ENCODE peak calls at places on chromosomes 12 and 14, in nine cellular contexts. S is GM23338, W is SK-N-SH, T is suprapubic skin, F is transverse colon, N is sigmoid colon, Z is K562, C is HCT116, U is stomach. Q is an unnamed sample.

GRCh38 chr12:7667025-7667575 is 1.4 kb upstream of the APOBEC1 start:
- DNase-seq in S (peak), W (no peak), T (no peak), F (no peak), N (no peak), Z (no peak), C (peak), U (no peak), Q (no peak)

GRCh38 chr14:101230161-101230850 is 326.8 kb upstream of the RTL1 start:
- DNase-seq in S (peak), W (peak), T (peak), F (no peak), N (no peak), Z (peak), C (no peak), U (no peak), Q (no peak)

GRCh38 chr12:76346798-76347420 is 1.3 kb downstream of the BBS10 start:
- DNase-seq in S (no peak), W (peak), T (no peak), F (no peak), N (no peak), Z (peak), C (no peak), U (no peak), Q (no peak)

GRCh38 chr14:51929920-51930682 is 59.2 kb upstream of the RTRAF start:
- DNase-seq in S (no peak), W (no peak), T (no peak), F (no peak), N (no peak), Z (no peak), C (no peak), U (no peak), Q (no peak)

GRCh38 chr12:107655281-107656065 is 30.1 kb upstream of the PWP1 start:
- DNase-seq in S (no peak), W (peak), T (no peak), F (peak), N (no peak), Z (no peak), C (no peak), U (no peak), Q (no peak)

GRCh38 chr12:19484738-19485137 is 45.4 kb downstream of the AEBP2 start:
- DNase-seq in S (no peak), W (no peak), T (no peak), F (no peak), N (no peak), Z (no peak), C (no peak), U (no peak), Q (no peak)

GRCh38 chr14:36721877-36722276 is 60.2 kb downstream of the PAX9 start:
- DNase-seq in S (no peak), W (no peak), T (no peak), F (no peak), N (no peak), Z (no peak), C (no peak), U (no peak), Q (no peak)

GRCh38 chr12:6336859-6337744 is 4.8 kb downstream of the TNFRSF1A start:
- DNase-seq in S (no peak), W (no peak), T (no peak), F (peak), N (no peak), Z (peak), C (no peak), U (no peak), Q (peak)

GRCh38 chr14:100083706-100084105 is 18.5 kb downstream of the EVL start:
- DNase-seq in S (no peak), W (no peak), T (no peak), F (no peak), N (no peak), Z (no peak), C (no peak), U (no peak), Q (no peak)

GRCh38 chr12:106917503-106917902 is 38.2 kb upstream of the TMEM263 start:
- DNase-seq in S (no peak), W (no peak), T (no peak), F (no peak), N (no peak), Z (no peak), C (no peak), U (no peak), Q (no peak)

GRCh38 chr12:121796855-121797751 is 3.6 kb upstream of the RHOF start:
- DNase-seq in S (peak), W (peak), T (peak), F (peak), N (peak), Z (peak), C (peak), U (peak), Q (peak)

GRCh38 chr14:77097006-77097688 is 911 bp upstream of the CIPC start:
- DNase-seq in S (no peak), W (no peak), T (no peak), F (no peak), N (no peak), Z (no peak), C (no peak), U (no peak), Q (no peak)

GRCh38 chr12:97995085-97995484 is 520.3 kb upstream of the TMPO start:
- DNase-seq in S (no peak), W (no peak), T (no peak), F (no peak), N (no peak), Z (no peak), C (no peak), U (no peak), Q (no peak)

GRCh38 chr12:2826721-2827515 is 7.9 kb downstream of the NRIP2 start:
- DNase-seq in S (no peak), W (no peak), T (no peak), F (no peak), N (no peak), Z (no peak), C (no peak), U (no peak), Q (no peak)

GRCh38 chr12:130013771-130014484 is 110.1 kb upstream of the TMEM132D start:
- DNase-seq in S (peak), W (peak), T (no peak), F (peak), N (no peak), Z (peak), C (no peak), U (peak), Q (no peak)

GRCh38 chr14:23085458-23085857 is 9.5 kb downstream of the ACIN1 start:
- DNase-seq in S (no peak), W (no peak), T (no peak), F (no peak), N (no peak), Z (no peak), C (no peak), U (no peak), Q (no peak)

GRCh38 chr14:94517641-94518257 is 8.5 kb upstream of the SERPINA12 start:
- DNase-seq in S (peak), W (no peak), T (no peak), F (no peak), N (no peak), Z (no peak), C (no peak), U (no peak), Q (peak)

GRCh38 chr14:44803239-44803905 is 158.4 kb downstream of the KLHL28 start:
- DNase-seq in S (peak), W (peak), T (no peak), F (no peak), N (no peak), Z (peak), C (peak), U (no peak), Q (no peak)

GRCh38 chr12:6891637-6892036 is 13.0 kb upstream of the LRRC23 start:
- DNase-seq in S (no peak), W (no peak), T (no peak), F (no peak), N (no peak), Z (no peak), C (no peak), U (no peak), Q (no peak)

GRCh38 chr12:81596558-81596957 is 162.6 kb downstream of the PPFIA2 start:
- DNase-seq in S (no peak), W (no peak), T (no peak), F (no peak), N (no peak), Z (no peak), C (no peak), U (no peak), Q (no peak)

GRCh38 chr12:110183386-110183785 is 59.2 kb downstream of the IFT81 start:
- DNase-seq in S (no peak), W (no peak), T (no peak), F (no peak), N (no peak), Z (no peak), C (no peak), U (no peak), Q (no peak)

GRCh38 chr14:104373855-104374717 is 205.5 kb upstream of the C14orf180 start:
- DNase-seq in S (no peak), W (no peak), T (no peak), F (no peak), N (no peak), Z (no peak), C (no peak), U (no peak), Q (no peak)

GRCh38 chr12:3122841-3123678 is 45.9 kb downstream of the TSPAN9 start:
- DNase-seq in S (peak), W (peak), T (peak), F (no peak), N (no peak), Z (no peak), C (no peak), U (no peak), Q (peak)

GRCh38 chr12:108508243-108508642 is 6.8 kb upstream of the FICD start:
- DNase-seq in S (no peak), W (no peak), T (no peak), F (no peak), N (no peak), Z (no peak), C (no peak), U (no peak), Q (no peak)

GRCh38 chr12:49870501-49871262 is 27.8 kb upstream of the BCDIN3D start:
- DNase-seq in S (no peak), W (no peak), T (no peak), F (no peak), N (no peak), Z (no peak), C (no peak), U (no peak), Q (peak)

GRCh38 chr12:19410211-19410610 is 29.1 kb upstream of the AEBP2 start:
- DNase-seq in S (peak), W (peak), T (no peak), F (no peak), N (no peak), Z (no peak), C (no peak), U (no peak), Q (no peak)

GRCh38 chr12:93886533-93887511 is 209.6 kb downstream of the CRADD start:
- DNase-seq in S (no peak), W (peak), T (no peak), F (no peak), N (no peak), Z (no peak), C (no peak), U (no peak), Q (no peak)

GRCh38 chr12:47990351-47991105 is 13.7 kb downstream of the COL2A1 start:
- DNase-seq in S (no peak), W (no peak), T (peak), F (no peak), N (peak), Z (no peak), C (no peak), U (no peak), Q (peak)

GRCh38 chr12:12081836-12082497 is 11.2 kb downstream of the BCL2L14 start:
- DNase-seq in S (peak), W (peak), T (no peak), F (peak), N (no peak), Z (peak), C (peak), U (no peak), Q (no peak)

GRCh38 chr12:54627304-54627703 is 7.4 kb downstream of the LACRT start:
- DNase-seq in S (no peak), W (no peak), T (no peak), F (no peak), N (no peak), Z (no peak), C (no peak), U (no peak), Q (no peak)

GRCh38 chr14:92565718-92566115 is 52.1 kb downstream of the RIN3 start:
- DNase-seq in S (no peak), W (no peak), T (no peak), F (no peak), N (no peak), Z (no peak), C (no peak), U (no peak), Q (no peak)

GRCh38 chr14:59123975-59124374 is 64.5 kb upstream of the DAAM1 start:
- DNase-seq in S (peak), W (peak), T (no peak), F (no peak), N (no peak), Z (no peak), C (no peak), U (no peak), Q (no peak)
- TF ChIP-seq CTCF in S (peak), W (peak), T (no peak), F (no peak), N (no peak), Z (no peak), C (peak), U (no peak), Q (no peak)

DNA sequence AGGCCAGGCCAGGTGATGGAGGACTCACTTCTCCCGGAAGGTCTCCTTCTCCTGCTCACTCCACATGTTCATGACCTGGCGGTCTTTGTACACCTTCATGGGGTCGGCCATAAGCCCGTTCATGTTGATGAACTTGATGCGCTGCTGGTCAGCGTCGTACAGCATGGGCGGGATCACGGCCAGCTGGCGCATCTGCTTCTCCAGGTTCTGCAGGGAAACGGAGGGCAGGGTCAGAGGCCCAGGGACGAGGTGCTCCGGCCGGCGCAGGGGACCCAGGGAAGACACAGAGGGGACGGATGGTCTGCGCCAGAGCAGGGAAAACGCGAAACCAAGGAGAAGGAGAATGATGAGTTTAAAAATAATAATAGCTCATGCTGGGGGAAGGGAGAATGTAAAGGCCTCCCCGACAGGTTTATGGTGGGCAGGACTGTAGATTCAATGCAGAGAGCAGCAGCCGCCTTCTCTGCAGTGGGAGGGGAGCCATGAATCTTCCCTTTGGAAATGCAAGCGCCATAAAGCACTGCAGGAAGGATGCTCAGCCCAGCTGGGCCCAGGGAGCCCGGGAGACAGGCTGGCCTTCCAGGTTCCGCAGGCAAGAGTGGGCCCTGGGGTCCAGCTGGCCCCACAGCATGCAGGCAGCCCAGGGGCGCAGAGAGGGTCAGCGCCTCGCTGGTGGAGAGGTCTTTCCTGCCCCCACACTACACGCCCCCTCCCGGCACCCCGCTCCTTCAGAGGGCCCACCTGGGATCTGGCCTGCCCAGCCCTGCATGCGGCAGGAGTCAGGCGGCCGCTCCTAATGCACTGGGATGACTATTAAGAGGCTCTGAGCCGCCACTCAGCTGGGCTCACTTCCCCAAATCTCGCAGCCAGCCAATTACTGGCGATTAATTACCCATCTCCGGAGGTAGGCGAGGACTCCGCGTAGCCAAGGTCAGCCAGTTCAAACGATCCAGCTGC is 132.0 kb downstream of the RFLNA start:
- DNase-seq in S (no peak), W (no peak), T (no peak), F (no peak), N (no peak), Z (no peak), C (no peak), U (no peak), Q (no peak)
- TF ChIP-seq POLR2AphosphoS5 in S (no peak), W (no peak), T (no peak), F (no peak), N (no peak), Z (no peak), C (no peak), U (no peak), Q (no peak)

GRCh38 chr12:58285551-58285950 is 344.2 kb downstream of the ATP23 start:
- DNase-seq in S (peak), W (no peak), T (no peak), F (no peak), N (no peak), Z (no peak), C (no peak), U (no peak), Q (no peak)
- H3K27ac ChIP-seq in S (no peak), W (no peak), T (no peak), F (no peak), N (no peak), Z (no peak), C (no peak), U (no peak), Q (no peak)

GRCh38 chr14:34872822-34873590 is 2.2 kb downstream of the BAZ1A start:
- DNase-seq in S (peak), W (no peak), T (no peak), F (peak), N (peak), Z (no peak), C (no peak), U (no peak), Q (no peak)

GRCh38 chr14:34874386-34875030 is 652 bp downstream of the BAZ1A start:
- DNase-seq in S (peak), W (peak), T (peak), F (peak), N (peak), Z (no peak), C (no peak), U (peak), Q (peak)

GRCh38 chr14:34873591-34874385 is 1.4 kb downstream of the BAZ1A start:
- DNase-seq in S (peak), W (peak), T (peak), F (peak), N (peak), Z (peak), C (peak), U (peak), Q (peak)

DNA sequence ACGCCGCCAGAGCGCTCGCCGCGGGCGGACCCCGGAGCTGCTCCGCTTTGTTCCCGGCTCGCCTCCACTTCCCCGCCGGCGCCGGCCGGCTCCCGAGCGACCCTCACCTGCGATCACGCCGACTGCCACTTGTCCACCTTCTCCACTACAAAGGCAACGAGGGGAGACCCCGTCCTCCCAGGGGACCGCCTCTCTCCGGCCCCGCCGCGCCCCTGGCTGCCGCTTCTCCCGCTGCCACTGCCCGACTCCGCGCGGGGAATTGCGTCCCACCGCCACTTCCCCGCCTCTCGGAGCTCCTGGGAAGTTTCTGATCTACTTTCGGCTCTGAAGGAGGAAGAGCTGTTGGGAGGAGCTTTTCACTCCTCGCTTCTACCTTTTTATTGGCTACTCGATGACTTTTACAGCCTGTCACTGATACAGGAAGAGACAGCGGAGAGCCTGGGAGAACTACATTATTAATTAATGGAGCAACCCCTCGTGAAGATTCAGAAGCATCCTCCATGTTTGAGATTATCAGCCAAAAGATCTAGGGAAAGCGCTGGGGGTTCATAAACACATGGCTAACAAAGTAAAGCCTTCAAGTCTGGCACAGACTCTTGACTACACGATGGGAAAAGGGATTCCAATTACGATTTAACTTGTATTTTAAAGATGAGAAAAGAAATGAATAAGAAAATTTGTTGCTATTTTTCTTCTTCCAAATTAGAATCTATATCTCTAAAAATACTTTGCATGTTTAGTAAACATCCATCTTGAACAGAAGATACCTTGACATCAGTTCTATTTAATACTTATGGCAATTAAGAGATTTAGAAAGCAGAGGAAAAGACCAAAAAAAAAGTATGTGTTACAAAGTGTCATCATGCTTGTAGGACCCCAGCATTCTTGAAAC is at the start of gene BAZ1A:
- DNase-seq in S (peak), W (peak), T (peak), F (peak), N (peak), Z (peak), C (peak), U (peak), Q (peak)
- TF ChIP-seq CTCF in S (no peak), W (peak), T (no peak), F (peak), N (no peak), Z (no peak), C (no peak), U (no peak), Q (peak)

GRCh38 chr12:128811806-128812205 is 12.0 kb downstream of the SLC15A4 start:
- DNase-seq in S (no peak), W (no peak), T (no peak), F (no peak), N (peak), Z (no peak), C (no peak), U (no peak), Q (no peak)
- TF ChIP-seq POLR2AphosphoS5 in S (no peak), W (no peak), T (no peak), F (no peak), N (no peak), Z (no peak), C (no peak), U (no peak), Q (no peak)

Q was measured in spleen.